ENCODE peak calls at places on chromosome X, in six cellular contexts. O is left lung, A is right atrium auricular region, B is tibial nerve, I is HCT116, X is lower lobe of right lung. F is an unnamed sample. For H3K4me1, the result is how much of the 10 kb centered on the place peaks cover.

GRCh38 chrX:3962511-3963350 is 249.3 kb upstream of the PRKX start:
- DNase-seq in I (no peak), O (no peak), X (no peak), A (no peak), B (no peak), F (peak)

GRCh38 chrX:73965833-73966232 is 338.1 kb upstream of the ZCCHC13 start:
- DNase-seq in B (no peak), A (no peak), I (no peak), X (no peak), O (no peak), F (no peak)

GRCh38 chrX:49244207-49244606 is 8.9 kb downstream of the CCDC22 start:
- DNase-seq in O (no peak), A (no peak), I (no peak), X (no peak), B (no peak), F (no peak)

GRCh38 chrX:69036674-69037573 is 128.3 kb downstream of the PJA1 start:
- DNase-seq in A (no peak), B (no peak), X (no peak), O (no peak), I (no peak), F (no peak)

GRCh38 chrX:132631579-132632232 is 142.9 kb upstream of the MBNL3 start:
- DNase-seq in A (no peak), B (no peak), O (no peak), X (no peak), I (no peak), F (no peak)

GRCh38 chrX:9627827-9628406 is 137.7 kb downstream of the GPR143 start:
- DNase-seq in B (no peak), A (no peak), X (no peak), O (no peak), I (no peak), F (no peak)

GRCh38 chrX:70422886-70423336 is at the start of gene GDPD2:
- DNase-seq in X (no peak), O (no peak), I (no peak), B (no peak), A (no peak), F (peak)

GRCh38 chrX:136210806-136211205 is 40.4 kb downstream of the MAP7D3 start:
- DNase-seq in O (no peak), B (no peak), A (no peak), X (no peak), I (no peak), F (no peak)

GRCh38 chrX:112874140-112874539 is 33.5 kb upstream of the AMOT start:
- DNase-seq in X (no peak), A (no peak), B (no peak), I (no peak), O (no peak), F (no peak)

GRCh38 chrX:20438871-20439526 is 172.3 kb upstream of the RPS6KA3 start:
- DNase-seq in O (no peak), X (no peak), B (no peak), I (no peak), A (no peak), F (no peak)

GRCh38 chrX:41923925-41924693 is 755 bp upstream of the CASK start:
- DNase-seq in B (no peak), I (peak), A (no peak), O (no peak), X (peak), F (peak)

GRCh38 chrX:10022580-10023245 is 55.6 kb downstream of the CLDN34 start:
- DNase-seq in B (no peak), I (no peak), X (no peak), O (no peak), A (peak), F (no peak)

GRCh38 chrX:8726031-8726652 is 5.8 kb downstream of the ANOS1 start:
- DNase-seq in A (no peak), B (no peak), I (no peak), X (no peak), O (no peak), F (no peak)

GRCh38 chrX:38192007-38192625 is 28.6 kb downstream of the SRPX start:
- DNase-seq in O (no peak), A (no peak), X (no peak), I (no peak), B (no peak), F (no peak)

GRCh38 chrX:46831620-46832327 is 5.1 kb upstream of the RP2 start:
- DNase-seq in O (no peak), A (no peak), X (no peak), I (no peak), B (no peak), F (no peak)

GRCh38 chrX:11016728-11017127 is 94.4 kb upstream of the HCCS start:
- DNase-seq in B (no peak), I (no peak), O (no peak), X (no peak), A (no peak), F (no peak)

GRCh38 chrX:83819304-83819703 is 41.6 kb upstream of the CYLC1 start:
- DNase-seq in A (peak), B (no peak), I (no peak), X (no peak), O (no peak), F (peak)

GRCh38 chrX:26083093-26083492 is 55.0 kb upstream of the MAGEB18 start:
- DNase-seq in B (no peak), A (no peak), O (no peak), X (no peak), I (no peak), F (no peak)

GRCh38 chrX:93420090-93420489 is 253.3 kb downstream of the NAP1L3 start:
- DNase-seq in O (no peak), X (no peak), I (no peak), B (no peak), A (no peak), F (no peak)

GRCh38 chrX:83160096-83160495 is 348.0 kb upstream of the POU3F4 start:
- DNase-seq in A (no peak), X (no peak), O (no peak), I (no peak), B (no peak), F (no peak)

GRCh38 chrX:70755850-70756249 is 152.7 kb downstream of the TEX11 start:
- DNase-seq in X (no peak), I (no peak), A (no peak), O (no peak), B (no peak), F (peak)

GRCh38 chrX:72105436-72105835 is 26.3 kb downstream of the RTL5 start:
- DNase-seq in O (no peak), A (no peak), I (no peak), X (no peak), B (no peak), F (no peak)
- H3K4me1 ChIP-seq in O (under half), A (under half), I (under half), X (under half), B (under half), F (under half)

DNA sequence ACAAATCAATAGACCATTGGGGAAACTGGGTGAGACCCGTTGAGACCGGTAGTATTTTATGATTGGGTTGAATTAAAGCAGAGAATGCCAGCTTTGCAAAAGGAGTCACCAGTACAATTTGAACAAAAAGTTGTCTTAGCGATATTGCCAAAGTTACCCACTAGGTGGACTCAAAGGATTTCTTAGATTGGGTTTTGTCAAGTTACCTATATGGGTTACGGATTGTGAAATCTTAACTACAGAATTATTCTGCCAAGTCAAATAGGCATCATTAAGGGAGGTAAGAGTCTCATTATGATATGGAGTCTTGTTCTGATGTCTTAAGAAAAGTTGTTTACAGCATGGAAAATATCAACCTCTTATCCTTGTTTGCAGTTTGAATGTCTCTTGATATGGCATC is 15.0 kb upstream of the CT47A1 start:
- DNase-seq in X (no peak), B (no peak), I (peak), A (no peak), O (no peak), F (no peak)
- TF ChIP-seq CTCF in X (no peak), B (no peak), I (peak), A (peak), O (no peak), F (no peak)

GRCh38 chrX:153881281-153881680 is 4.7 kb downstream of the L1CAM start:
- DNase-seq in B (no peak), X (no peak), I (no peak), O (no peak), A (no peak), F (no peak)

GRCh38 chrX:153879741-153880439 is 6.1 kb downstream of the L1CAM start:
- DNase-seq in B (no peak), X (no peak), O (no peak), A (no peak), I (no peak), F (no peak)

GRCh38 chrX:153878969-153879653 is 6.9 kb downstream of the L1CAM start:
- DNase-seq in O (no peak), B (no peak), A (no peak), I (no peak), X (no peak), F (no peak)

GRCh38 chrX:153882086-153882498 is 3.9 kb downstream of the L1CAM start:
- DNase-seq in B (no peak), O (no peak), X (no peak), I (no peak), A (no peak), F (no peak)

GRCh38 chrX:153880440-153880815 is 5.5 kb downstream of the L1CAM start:
- DNase-seq in X (no peak), A (no peak), B (no peak), O (no peak), I (no peak), F (no peak)
- H3K4me1 ChIP-seq in X (under half), A (under half), B (under half), O (under half), I (under half), F (under half)

GRCh38 chrX:123171781-123172180 is 12.3 kb upstream of the GRIA3 start:
- DNase-seq in B (no peak), O (no peak), A (no peak), X (no peak), I (no peak), F (no peak)

GRCh38 chrX:123175366-123176122 is 8.5 kb upstream of the GRIA3 start:
- DNase-seq in B (no peak), I (no peak), X (no peak), A (no peak), O (no peak), F (no peak)

GRCh38 chrX:123169247-123169901 is 14.7 kb upstream of the GRIA3 start:
- DNase-seq in O (no peak), I (peak), B (no peak), A (no peak), X (no peak), F (no peak)

GRCh38 chrX:123172874-123173273 is 11.2 kb upstream of the GRIA3 start:
- DNase-seq in I (no peak), X (no peak), A (no peak), O (no peak), B (no peak), F (no peak)

GRCh38 chrX:123173833-123174232 is 10.2 kb upstream of the GRIA3 start:
- DNase-seq in A (no peak), B (no peak), O (no peak), I (peak), X (no peak), F (no peak)
- TF ChIP-seq CTCF in A (no peak), B (no peak), O (no peak), I (peak), X (no peak), F (peak)

GRCh38 chrX:12985336-12985735 is 10.4 kb downstream of the TMSB4X start:
- DNase-seq in X (no peak), A (no peak), B (no peak), I (no peak), O (no peak), F (no peak)

GRCh38 chrX:12987340-12987739 is 12.4 kb downstream of the TMSB4X start:
- DNase-seq in A (no peak), X (no peak), B (no peak), I (no peak), O (no peak), F (no peak)

GRCh38 chrX:12987900-12988594 is 13.1 kb downstream of the TMSB4X start:
- DNase-seq in B (no peak), A (no peak), O (no peak), X (no peak), I (no peak), F (no peak)

GRCh38 chrX:12986164-12986779 is 11.4 kb downstream of the TMSB4X start:
- DNase-seq in B (no peak), A (no peak), O (no peak), X (no peak), I (no peak), F (no peak)

GRCh38 chrX:12986886-12987285 is 12.0 kb downstream of the TMSB4X start:
- DNase-seq in O (no peak), A (no peak), X (no peak), B (no peak), I (no peak), F (no peak)
- H3K4me1 ChIP-seq in O (under half), A (under half), X (under half), B (under half), I (under half), F (under half)

GRCh38 chrX:1591102-1591862 is at the start of gene AKAP17A:
- DNase-seq in A (peak), I (peak), O (peak), B (peak), X (peak), F (peak)
- TF ChIP-seq CTCF in A (no peak), I (no peak), O (no peak), B (peak), X (peak), F (no peak)

GRCh38 chrX:150573702-150574101 is 5.3 kb downstream of the MTM1 start:
- DNase-seq in O (no peak), I (no peak), B (no peak), X (no peak), A (no peak), F (no peak)
- H3K4me1 ChIP-seq in O (under half), I (under half), B (under half), X (half or more), A (under half), F (under half)

GRCh38 chrX:53458082-53458481 is 23.9 kb upstream of the HSD17B10 start:
- DNase-seq in X (no peak), I (no peak), B (no peak), O (no peak), A (no peak), F (no peak)
- TF ChIP-seq CTCF in X (no peak), I (peak), B (no peak), O (no peak), A (no peak), F (no peak)

DNA sequence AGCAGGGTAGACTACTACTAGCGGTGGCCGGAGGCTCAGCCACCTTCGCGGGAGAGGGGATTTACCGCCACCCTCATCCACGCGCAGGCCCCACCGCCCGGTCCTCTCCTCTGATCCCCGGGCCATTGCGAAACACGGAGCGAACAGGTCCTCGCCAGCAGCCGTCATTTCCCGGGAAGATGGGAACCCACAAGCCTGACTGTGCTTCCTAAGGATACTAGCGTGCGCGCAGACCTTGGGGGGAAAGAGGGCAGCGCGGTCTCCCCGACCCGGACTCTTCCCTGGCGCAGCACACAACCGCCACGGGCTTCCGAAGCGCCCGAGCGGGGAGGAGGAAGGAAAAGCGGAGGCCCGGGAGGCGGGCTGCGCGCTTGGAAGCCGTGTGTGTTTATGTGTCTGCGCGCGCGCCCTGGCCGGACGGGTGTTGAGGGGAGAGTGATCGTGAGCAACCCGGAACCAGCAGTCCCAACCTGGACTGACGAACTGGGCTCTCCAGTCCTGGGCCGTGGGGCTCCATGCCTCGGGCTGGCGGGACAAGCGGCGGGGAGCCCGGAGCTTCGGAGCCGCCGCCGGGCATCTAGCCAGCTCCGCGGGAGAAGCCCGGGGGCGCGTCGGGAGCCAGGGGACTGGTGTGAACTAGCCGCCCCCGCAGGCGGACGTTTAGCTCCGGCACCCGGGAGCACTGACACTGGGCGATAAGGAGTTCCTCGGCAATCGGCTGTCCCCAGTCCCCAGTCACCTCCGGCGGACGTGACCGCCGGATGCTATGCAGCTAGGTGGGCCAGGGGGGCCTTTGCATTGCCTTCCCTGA is 74.6 kb upstream of the BCOR start:
- DNase-seq in B (no peak), O (peak), X (peak), A (no peak), I (no peak), F (peak)
- H3K4me1 ChIP-seq in B (under half), O (under half), X (under half), A (half or more), I (under half), F (under half)

GRCh38 chrX:118682258-118683014 is 45.0 kb upstream of the IL13RA1 start:
- DNase-seq in O (no peak), X (no peak), I (no peak), B (no peak), A (no peak), F (no peak)

GRCh38 chrX:118675966-118676349 is 51.4 kb upstream of the IL13RA1 start:
- DNase-seq in O (no peak), I (no peak), X (no peak), B (no peak), A (no peak), F (no peak)

GRCh38 chrX:118677318-118677717 is 50.1 kb upstream of the IL13RA1 start:
- DNase-seq in I (no peak), O (no peak), B (no peak), A (no peak), X (no peak), F (no peak)

GRCh38 chrX:118675336-118675965 is 52.0 kb upstream of the IL13RA1 start:
- DNase-seq in B (no peak), O (no peak), I (no peak), A (no peak), X (no peak), F (no peak)

GRCh38 chrX:118679290-118679689 is 48.1 kb upstream of the IL13RA1 start:
- DNase-seq in I (no peak), A (no peak), O (no peak), B (no peak), X (no peak), F (no peak)
- TF ChIP-seq CTCF in I (peak), A (no peak), O (no peak), B (no peak), X (no peak), F (no peak)

F was measured in pancreas.